ENCODE peak calls at places on chromosomes 12 and 14, in six cellular contexts. One of them, this sample, is unnamed.

GRCh38 chr14:49861923-49862673 is 9.5 kb upstream of the NEMF start:
- DNase-seq in GM12878: no peak
- DNase-seq in breast epithelium: peak
- DNase-seq in HepG2: peak
- DNase-seq in H1: peak
- DNase-seq in stomach: peak
- DNase-seq in this sample: peak

GRCh38 chr12:131085816-131086591 is 132.3 kb downstream of the ADGRD1 start:
- DNase-seq in GM12878: no peak
- DNase-seq in breast epithelium: no peak
- DNase-seq in HepG2: no peak
- DNase-seq in H1: no peak
- DNase-seq in stomach: peak
- DNase-seq in this sample: no peak

GRCh38 chr14:86141966-86142365 is 612.0 kb downstream of the FLRT2 start:
- DNase-seq in GM12878: no peak
- DNase-seq in breast epithelium: no peak
- DNase-seq in HepG2: no peak
- DNase-seq in H1: no peak
- DNase-seq in stomach: no peak
- DNase-seq in this sample: no peak

GRCh38 chr12:120366341-120366705 is 2.6 kb downstream of the MSI1 start:
- DNase-seq in GM12878: no peak
- DNase-seq in breast epithelium: no peak
- DNase-seq in HepG2: no peak
- DNase-seq in H1: no peak
- DNase-seq in stomach: no peak
- DNase-seq in this sample: no peak

GRCh38 chr12:13373131-13373530 is 176.6 kb downstream of the EMP1 start:
- DNase-seq in GM12878: no peak
- DNase-seq in breast epithelium: no peak
- DNase-seq in HepG2: no peak
- DNase-seq in H1: no peak
- DNase-seq in stomach: no peak
- DNase-seq in this sample: no peak

GRCh38 chr12:52004042-52004648 is 2.6 kb upstream of the TAMALIN start:
- DNase-seq in GM12878: no peak
- DNase-seq in breast epithelium: no peak
- DNase-seq in HepG2: peak
- DNase-seq in H1: peak
- DNase-seq in stomach: peak
- DNase-seq in this sample: no peak

GRCh38 chr14:65334765-65335411 is 77.6 kb upstream of the FUT8 start:
- DNase-seq in GM12878: no peak
- DNase-seq in breast epithelium: no peak
- DNase-seq in HepG2: no peak
- DNase-seq in H1: peak
- DNase-seq in stomach: peak
- DNase-seq in this sample: no peak

GRCh38 chr14:102923201-102923919 is 897 bp downstream of the AMN start:
- DNase-seq in GM12878: no peak
- DNase-seq in breast epithelium: no peak
- DNase-seq in HepG2: peak
- DNase-seq in H1: no peak
- DNase-seq in stomach: no peak
- DNase-seq in this sample: no peak

GRCh38 chr12:45235087-45236025 is 19.5 kb downstream of the ANO6 start:
- DNase-seq in GM12878: no peak
- DNase-seq in breast epithelium: peak
- DNase-seq in HepG2: peak
- DNase-seq in H1: no peak
- DNase-seq in stomach: no peak
- DNase-seq in this sample: no peak

GRCh38 chr12:44143170-44143569 is 307.3 kb downstream of the TMEM117 start:
- DNase-seq in GM12878: no peak
- DNase-seq in breast epithelium: no peak
- DNase-seq in HepG2: no peak
- DNase-seq in H1: no peak
- DNase-seq in stomach: no peak
- DNase-seq in this sample: no peak

GRCh38 chr12:82756303-82756702 is 69.6 kb downstream of the TMTC2 start:
- DNase-seq in GM12878: no peak
- DNase-seq in breast epithelium: no peak
- DNase-seq in HepG2: no peak
- DNase-seq in H1: no peak
- DNase-seq in stomach: no peak
- DNase-seq in this sample: no peak

GRCh38 chr12:82754856-82755255 is 68.2 kb downstream of the TMTC2 start:
- DNase-seq in GM12878: no peak
- DNase-seq in breast epithelium: no peak
- DNase-seq in HepG2: no peak
- DNase-seq in H1: no peak
- DNase-seq in stomach: no peak
- DNase-seq in this sample: no peak

GRCh38 chr12:82758743-82759142 is 72.0 kb downstream of the TMTC2 start:
- DNase-seq in GM12878: no peak
- DNase-seq in breast epithelium: no peak
- DNase-seq in HepG2: no peak
- DNase-seq in H1: no peak
- DNase-seq in stomach: no peak
- DNase-seq in this sample: no peak

GRCh38 chr12:82757611-82758010 is 70.9 kb downstream of the TMTC2 start:
- DNase-seq in GM12878: no peak
- DNase-seq in breast epithelium: no peak
- DNase-seq in HepG2: no peak
- DNase-seq in H1: no peak
- DNase-seq in stomach: no peak
- DNase-seq in this sample: no peak

GRCh38 chr12:82757059-82757458 is 70.4 kb downstream of the TMTC2 start:
- DNase-seq in GM12878: no peak
- DNase-seq in breast epithelium: no peak
- DNase-seq in HepG2: no peak
- DNase-seq in H1: no peak
- DNase-seq in stomach: no peak
- DNase-seq in this sample: no peak
- H3K27ac ChIP-seq in GM12878: no peak
- H3K27ac ChIP-seq in breast epithelium: no peak
- H3K27ac ChIP-seq in HepG2: no peak
- H3K27ac ChIP-seq in H1: no peak
- H3K27ac ChIP-seq in stomach: no peak
- H3K27ac ChIP-seq in this sample: no peak

GRCh38 chr12:96250119-96250685 is 56.0 kb downstream of the ELK3 start:
- DNase-seq in GM12878: no peak
- DNase-seq in breast epithelium: no peak
- DNase-seq in HepG2: no peak
- DNase-seq in H1: peak
- DNase-seq in stomach: no peak
- DNase-seq in this sample: no peak

GRCh38 chr12:96247567-96247962 is 53.4 kb downstream of the ELK3 start:
- DNase-seq in GM12878: no peak
- DNase-seq in breast epithelium: no peak
- DNase-seq in HepG2: no peak
- DNase-seq in H1: no peak
- DNase-seq in stomach: no peak
- DNase-seq in this sample: peak

GRCh38 chr12:96246926-96247566 is 52.9 kb downstream of the ELK3 start:
- DNase-seq in GM12878: no peak
- DNase-seq in breast epithelium: no peak
- DNase-seq in HepG2: no peak
- DNase-seq in H1: no peak
- DNase-seq in stomach: no peak
- DNase-seq in this sample: no peak

GRCh38 chr12:96248532-96248931 is 54.4 kb downstream of the ELK3 start:
- DNase-seq in GM12878: no peak
- DNase-seq in breast epithelium: no peak
- DNase-seq in HepG2: no peak
- DNase-seq in H1: no peak
- DNase-seq in stomach: no peak
- DNase-seq in this sample: no peak

DNA sequence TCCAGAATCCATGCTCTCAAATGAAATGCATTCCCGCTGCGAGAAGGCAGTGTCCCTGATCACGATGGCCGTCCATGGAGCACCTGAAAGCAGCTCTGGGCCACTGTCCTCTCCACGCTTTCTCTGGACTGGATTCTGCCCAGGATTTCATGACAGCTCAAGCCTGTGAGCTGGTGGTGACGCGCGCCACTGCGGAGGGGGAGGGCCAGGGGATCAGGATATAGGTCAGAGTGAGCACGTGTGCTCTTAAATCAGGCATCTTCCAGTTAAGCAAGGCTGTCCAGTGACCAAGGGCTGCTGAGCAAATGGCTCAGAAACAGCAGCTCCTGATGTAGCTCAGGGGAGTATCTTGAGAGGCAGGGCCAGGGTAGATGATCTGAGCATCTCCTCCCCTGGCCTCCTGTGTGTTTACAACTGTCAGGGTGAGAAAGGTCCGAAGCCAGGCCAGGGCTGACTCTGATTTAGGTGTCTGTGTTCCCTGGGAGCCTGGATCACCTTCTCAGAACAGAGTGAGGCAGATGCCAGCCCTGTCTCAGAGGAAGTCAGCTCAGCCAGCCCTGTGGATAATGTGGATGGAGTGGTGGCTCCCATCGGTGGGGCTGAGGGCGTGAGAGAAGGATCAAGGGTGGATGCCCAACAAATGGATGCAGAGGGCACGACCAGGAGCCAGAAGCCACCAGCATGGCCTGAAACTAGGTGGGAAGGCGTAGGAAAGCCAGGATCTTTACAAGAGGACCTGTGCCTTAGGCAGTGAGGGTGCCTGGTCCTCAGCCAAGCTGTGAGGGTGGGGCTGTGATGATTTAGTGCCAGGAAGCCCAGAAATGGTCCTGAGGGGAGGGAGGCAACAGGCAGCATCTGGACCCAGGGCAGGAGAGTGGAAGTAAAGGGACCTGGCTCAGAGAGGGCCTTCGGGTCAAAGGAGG is 55.3 kb downstream of the ELK3 start:
- DNase-seq in GM12878: no peak
- DNase-seq in breast epithelium: no peak
- DNase-seq in HepG2: no peak
- DNase-seq in H1: no peak
- DNase-seq in stomach: no peak
- DNase-seq in this sample: no peak
- TF ChIP-seq POLR2AphosphoS5 in GM12878: no peak
- TF ChIP-seq POLR2AphosphoS5 in breast epithelium: no peak
- TF ChIP-seq POLR2AphosphoS5 in HepG2: no peak
- TF ChIP-seq POLR2AphosphoS5 in H1: no peak
- TF ChIP-seq POLR2AphosphoS5 in stomach: no peak
- TF ChIP-seq POLR2AphosphoS5 in this sample: no peak

GRCh38 chr14:54577977-54578376 is 11.0 kb downstream of the SAMD4A start:
- DNase-seq in GM12878: no peak
- DNase-seq in breast epithelium: no peak
- DNase-seq in HepG2: peak
- DNase-seq in H1: no peak
- DNase-seq in stomach: no peak
- DNase-seq in this sample: no peak
- H3K27ac ChIP-seq in GM12878: no peak
- H3K27ac ChIP-seq in breast epithelium: no peak
- H3K27ac ChIP-seq in HepG2: no peak
- H3K27ac ChIP-seq in H1: no peak
- H3K27ac ChIP-seq in stomach: no peak
- H3K27ac ChIP-seq in this sample: no peak

GRCh38 chr14:105148604-105149145 is 19.9 kb downstream of the JAG2 start:
- DNase-seq in GM12878: no peak
- DNase-seq in breast epithelium: no peak
- DNase-seq in HepG2: no peak
- DNase-seq in H1: peak
- DNase-seq in stomach: no peak
- DNase-seq in this sample: no peak
- TF ChIP-seq POLR2AphosphoS5 in GM12878: no peak
- TF ChIP-seq POLR2AphosphoS5 in breast epithelium: no peak
- TF ChIP-seq POLR2AphosphoS5 in HepG2: no peak
- TF ChIP-seq POLR2AphosphoS5 in H1: no peak
- TF ChIP-seq POLR2AphosphoS5 in stomach: no peak
- TF ChIP-seq POLR2AphosphoS5 in this sample: no peak

This sample was measured in Panc1.